ENCODE peak calls at places on chromosomes 1 and 21, in seven cellular contexts. One of them, this sample, is unnamed. For H3K9me3, the result is how much of the 10 kb centered on the place peaks cover.

GRCh38 chr1:3397311-3397710 is 57.2 kb upstream of the ARHGEF16 start:
- DNase-seq in upper lobe of left lung: no peak
- DNase-seq in Panc1: no peak
- DNase-seq in cardiac muscle cell: no peak
- DNase-seq in psoas muscle: no peak
- DNase-seq in keratinocyte: no peak
- DNase-seq in left ventricle myocardium inferior: no peak
- DNase-seq in this sample: no peak

GRCh38 chr1:23745515-23745914 is 2.2 kb downstream of the ELOA start:
- DNase-seq in left ventricle myocardium inferior: no peak
- DNase-seq in cardiac muscle cell: peak
- DNase-seq in psoas muscle: no peak
- DNase-seq in keratinocyte: peak
- DNase-seq in upper lobe of left lung: no peak
- DNase-seq in Panc1: no peak
- DNase-seq in this sample: peak

GRCh38 chr1:147580200-147580557 is 38.9 kb downstream of the BCL9 start:
- DNase-seq in Panc1: no peak
- DNase-seq in psoas muscle: no peak
- DNase-seq in upper lobe of left lung: no peak
- DNase-seq in keratinocyte: no peak
- DNase-seq in left ventricle myocardium inferior: no peak
- DNase-seq in cardiac muscle cell: peak
- DNase-seq in this sample: no peak

GRCh38 chr21:27693376-27693775 is 726.5 kb upstream of the ADAMTS5 start:
- DNase-seq in Panc1: no peak
- DNase-seq in cardiac muscle cell: peak
- DNase-seq in left ventricle myocardium inferior: no peak
- DNase-seq in keratinocyte: peak
- DNase-seq in upper lobe of left lung: no peak
- DNase-seq in psoas muscle: no peak
- DNase-seq in this sample: no peak

GRCh38 chr1:191419842-191420241 is 738.4 kb upstream of the RGS18 start:
- DNase-seq in psoas muscle: no peak
- DNase-seq in Panc1: no peak
- DNase-seq in left ventricle myocardium inferior: no peak
- DNase-seq in cardiac muscle cell: no peak
- DNase-seq in upper lobe of left lung: no peak
- DNase-seq in keratinocyte: no peak
- DNase-seq in this sample: no peak

GRCh38 chr1:26121854-26122773 is 10.5 kb downstream of the PDIK1L start:
- DNase-seq in psoas muscle: no peak
- DNase-seq in cardiac muscle cell: peak
- DNase-seq in upper lobe of left lung: no peak
- DNase-seq in Panc1: no peak
- DNase-seq in keratinocyte: no peak
- DNase-seq in left ventricle myocardium inferior: no peak
- DNase-seq in this sample: no peak

GRCh38 chr21:41043008-41043407 is 125.0 kb upstream of the BACE2 start:
- DNase-seq in keratinocyte: no peak
- DNase-seq in psoas muscle: no peak
- DNase-seq in upper lobe of left lung: no peak
- DNase-seq in left ventricle myocardium inferior: no peak
- DNase-seq in Panc1: no peak
- DNase-seq in cardiac muscle cell: no peak
- DNase-seq in this sample: no peak

GRCh38 chr21:14773777-14774345 is 227.7 kb upstream of the SAMSN1 start:
- DNase-seq in cardiac muscle cell: peak
- DNase-seq in psoas muscle: peak
- DNase-seq in Panc1: peak
- DNase-seq in left ventricle myocardium inferior: peak
- DNase-seq in upper lobe of left lung: peak
- DNase-seq in keratinocyte: no peak
- DNase-seq in this sample: peak

GRCh38 chr1:165543651-165544452 is at the start of gene LRRC52:
- DNase-seq in cardiac muscle cell: no peak
- DNase-seq in Panc1: no peak
- DNase-seq in upper lobe of left lung: peak
- DNase-seq in psoas muscle: peak
- DNase-seq in keratinocyte: no peak
- DNase-seq in left ventricle myocardium inferior: peak
- DNase-seq in this sample: peak

GRCh38 chr1:118119111-118119510 is 65.9 kb downstream of the SPAG17 start:
- DNase-seq in cardiac muscle cell: no peak
- DNase-seq in upper lobe of left lung: no peak
- DNase-seq in Panc1: no peak
- DNase-seq in keratinocyte: no peak
- DNase-seq in psoas muscle: no peak
- DNase-seq in left ventricle myocardium inferior: no peak
- DNase-seq in this sample: no peak

GRCh38 chr1:192579319-192579738 is 3.8 kb downstream of the RGS1 start:
- DNase-seq in cardiac muscle cell: peak
- DNase-seq in left ventricle myocardium inferior: no peak
- DNase-seq in psoas muscle: no peak
- DNase-seq in upper lobe of left lung: no peak
- DNase-seq in Panc1: no peak
- DNase-seq in keratinocyte: no peak
- DNase-seq in this sample: no peak

GRCh38 chr1:212366901-212367300 is 47.8 kb downstream of the PACC1 start:
- DNase-seq in upper lobe of left lung: no peak
- DNase-seq in Panc1: no peak
- DNase-seq in keratinocyte: no peak
- DNase-seq in left ventricle myocardium inferior: no peak
- DNase-seq in cardiac muscle cell: peak
- DNase-seq in psoas muscle: no peak
- DNase-seq in this sample: no peak

GRCh38 chr1:25617626-25618432 is 1.2 kb downstream of the MAN1C1 start:
- DNase-seq in left ventricle myocardium inferior: peak
- DNase-seq in keratinocyte: no peak
- DNase-seq in Panc1: no peak
- DNase-seq in upper lobe of left lung: no peak
- DNase-seq in psoas muscle: peak
- DNase-seq in cardiac muscle cell: no peak
- DNase-seq in this sample: peak

GRCh38 chr1:37493336-37494098 is 19.1 kb downstream of the ZC3H12A start:
- DNase-seq in keratinocyte: no peak
- DNase-seq in psoas muscle: no peak
- DNase-seq in cardiac muscle cell: no peak
- DNase-seq in Panc1: no peak
- DNase-seq in left ventricle myocardium inferior: no peak
- DNase-seq in upper lobe of left lung: no peak
- DNase-seq in this sample: no peak

GRCh38 chr1:89361681-89362080 is 2.2 kb upstream of the GBP6 start:
- DNase-seq in upper lobe of left lung: no peak
- DNase-seq in cardiac muscle cell: no peak
- DNase-seq in psoas muscle: no peak
- DNase-seq in left ventricle myocardium inferior: no peak
- DNase-seq in keratinocyte: no peak
- DNase-seq in Panc1: no peak
- DNase-seq in this sample: no peak

GRCh38 chr1:165707984-165708706 is 9.8 kb upstream of the ALDH9A1 start:
- DNase-seq in psoas muscle: no peak
- DNase-seq in cardiac muscle cell: no peak
- DNase-seq in Panc1: no peak
- DNase-seq in left ventricle myocardium inferior: no peak
- DNase-seq in upper lobe of left lung: no peak
- DNase-seq in keratinocyte: no peak
- DNase-seq in this sample: no peak

GRCh38 chr1:117674521-117675400 is 68.9 kb downstream of the TENT5C start:
- DNase-seq in Panc1: peak
- DNase-seq in left ventricle myocardium inferior: no peak
- DNase-seq in keratinocyte: no peak
- DNase-seq in upper lobe of left lung: no peak
- DNase-seq in psoas muscle: no peak
- DNase-seq in cardiac muscle cell: peak
- DNase-seq in this sample: peak

GRCh38 chr1:114023377-114023776 is 44.1 kb downstream of the OLFML3 start:
- DNase-seq in cardiac muscle cell: no peak
- DNase-seq in psoas muscle: no peak
- DNase-seq in keratinocyte: no peak
- DNase-seq in Panc1: no peak
- DNase-seq in left ventricle myocardium inferior: no peak
- DNase-seq in upper lobe of left lung: no peak
- DNase-seq in this sample: no peak

GRCh38 chr21:44923481-44924084 is 2.9 kb upstream of the ITGB2 start:
- DNase-seq in cardiac muscle cell: no peak
- DNase-seq in left ventricle myocardium inferior: no peak
- DNase-seq in Panc1: no peak
- DNase-seq in keratinocyte: no peak
- DNase-seq in upper lobe of left lung: no peak
- DNase-seq in psoas muscle: no peak
- DNase-seq in this sample: no peak

GRCh38 chr21:44377922-44378645 is 24.7 kb downstream of the TRPM2 start:
- DNase-seq in psoas muscle: no peak
- DNase-seq in keratinocyte: no peak
- DNase-seq in Panc1: no peak
- DNase-seq in left ventricle myocardium inferior: no peak
- DNase-seq in cardiac muscle cell: no peak
- DNase-seq in upper lobe of left lung: no peak
- DNase-seq in this sample: no peak

GRCh38 chr1:244515680-244516079 is 54.6 kb downstream of the CATSPERE start:
- DNase-seq in left ventricle myocardium inferior: no peak
- DNase-seq in upper lobe of left lung: no peak
- DNase-seq in cardiac muscle cell: no peak
- DNase-seq in keratinocyte: no peak
- DNase-seq in Panc1: no peak
- DNase-seq in psoas muscle: no peak
- DNase-seq in this sample: no peak

DNA sequence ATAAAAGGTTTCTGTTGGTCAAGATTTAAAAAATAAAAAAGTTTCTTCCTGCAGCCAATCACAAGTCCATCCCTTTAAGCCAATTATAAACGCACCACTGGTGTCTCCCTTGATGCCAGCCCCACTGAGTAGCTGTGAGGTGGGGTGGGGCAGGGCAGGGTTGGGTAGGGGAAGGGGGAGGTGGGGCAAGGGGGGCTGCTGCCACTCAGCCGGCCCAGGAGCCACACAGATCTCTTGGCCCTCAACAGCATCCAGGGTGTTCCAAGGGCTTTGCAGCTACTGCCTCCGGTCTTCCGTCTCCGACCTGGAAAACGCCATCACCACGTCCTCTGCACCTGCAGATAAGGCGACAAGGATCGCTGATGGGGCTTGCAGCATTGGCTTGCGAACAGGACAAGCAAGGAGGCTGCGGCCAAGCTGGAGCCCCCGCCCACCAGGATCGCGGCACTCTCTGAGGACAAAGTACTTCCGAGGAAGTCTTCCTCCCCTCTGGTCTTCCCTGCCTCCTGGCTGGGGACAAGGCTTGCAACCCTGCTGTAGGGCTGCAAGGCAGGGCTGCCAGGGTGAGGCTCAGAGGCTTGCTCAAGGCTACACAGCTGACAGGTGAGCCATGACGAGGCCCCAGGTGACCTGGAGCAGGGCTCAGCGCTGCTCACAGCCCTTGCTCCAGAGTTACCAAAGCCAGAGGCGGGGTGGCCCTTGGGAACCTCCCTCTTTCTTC is 26.8 kb upstream of the CLSTN1 start:
- DNase-seq in cardiac muscle cell: no peak
- DNase-seq in upper lobe of left lung: no peak
- DNase-seq in keratinocyte: no peak
- DNase-seq in psoas muscle: no peak
- DNase-seq in Panc1: no peak
- DNase-seq in left ventricle myocardium inferior: no peak
- DNase-seq in this sample: no peak
- TF ChIP-seq CTCF in cardiac muscle cell: no peak
- TF ChIP-seq CTCF in upper lobe of left lung: no peak
- TF ChIP-seq CTCF in keratinocyte: no peak
- TF ChIP-seq CTCF in psoas muscle: no peak
- TF ChIP-seq CTCF in Panc1: no peak
- TF ChIP-seq CTCF in left ventricle myocardium inferior: no peak
- TF ChIP-seq CTCF in this sample: no peak

DNA sequence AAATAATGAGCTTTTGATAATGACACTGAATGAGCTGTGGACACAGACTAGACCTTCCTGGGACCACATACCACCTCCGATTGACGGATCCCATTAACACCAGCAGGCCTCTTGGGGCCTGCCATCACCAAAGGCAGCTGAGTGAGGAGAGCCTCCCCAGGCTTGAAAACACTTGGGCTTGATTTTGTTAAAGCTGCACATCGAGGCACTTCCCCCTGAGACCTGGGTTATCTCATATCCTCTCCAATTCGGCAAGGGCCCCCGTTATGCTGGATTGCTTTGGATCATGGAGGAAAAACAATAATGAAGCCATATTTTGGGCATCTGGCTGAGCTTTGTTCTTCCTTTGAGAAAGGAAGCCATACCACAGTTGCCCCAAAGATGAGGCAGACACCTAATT is 143.0 kb downstream of the AJAP1 start:
- DNase-seq in upper lobe of left lung: no peak
- DNase-seq in Panc1: no peak
- DNase-seq in left ventricle myocardium inferior: no peak
- DNase-seq in psoas muscle: no peak
- DNase-seq in cardiac muscle cell: no peak
- DNase-seq in keratinocyte: no peak
- DNase-seq in this sample: no peak
- H3K9me3 ChIP-seq in upper lobe of left lung: under half
- H3K9me3 ChIP-seq in Panc1: under half
- H3K9me3 ChIP-seq in left ventricle myocardium inferior: under half
- H3K9me3 ChIP-seq in psoas muscle: under half
- H3K9me3 ChIP-seq in cardiac muscle cell: under half
- H3K9me3 ChIP-seq in keratinocyte: under half
- H3K9me3 ChIP-seq in this sample: under half

DNA sequence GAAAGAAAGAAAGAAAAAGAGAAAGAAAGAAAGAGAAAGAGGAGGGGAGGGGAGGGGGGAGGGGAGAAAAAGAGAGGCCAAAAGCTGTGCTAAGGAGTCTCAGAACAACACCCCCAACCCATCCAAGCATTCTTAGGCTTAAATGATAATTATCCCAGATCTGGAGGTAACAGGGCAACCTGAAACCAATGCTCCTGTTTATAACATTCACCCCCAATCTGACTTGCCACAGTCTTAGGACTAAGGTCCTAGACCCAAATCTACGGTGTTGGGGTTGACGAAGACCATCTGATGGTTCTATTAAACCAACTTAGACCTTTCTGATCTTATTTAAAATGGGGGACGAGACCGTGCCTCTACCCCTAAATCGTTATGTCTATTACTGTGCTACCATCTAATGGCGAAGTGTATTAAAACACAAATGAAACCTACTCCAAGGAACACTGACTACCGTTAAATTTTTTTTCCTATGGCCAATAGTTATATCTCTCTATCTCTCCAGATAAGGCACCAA is 119.3 kb upstream of the CDC42BPA start:
- DNase-seq in upper lobe of left lung: no peak
- DNase-seq in psoas muscle: no peak
- DNase-seq in keratinocyte: no peak
- DNase-seq in left ventricle myocardium inferior: no peak
- DNase-seq in cardiac muscle cell: peak
- DNase-seq in Panc1: peak
- DNase-seq in this sample: peak
- TF ChIP-seq CTCF in upper lobe of left lung: no peak
- TF ChIP-seq CTCF in psoas muscle: peak
- TF ChIP-seq CTCF in keratinocyte: no peak
- TF ChIP-seq CTCF in left ventricle myocardium inferior: peak
- TF ChIP-seq CTCF in cardiac muscle cell: peak
- TF ChIP-seq CTCF in Panc1: peak
- TF ChIP-seq CTCF in this sample: peak

DNA sequence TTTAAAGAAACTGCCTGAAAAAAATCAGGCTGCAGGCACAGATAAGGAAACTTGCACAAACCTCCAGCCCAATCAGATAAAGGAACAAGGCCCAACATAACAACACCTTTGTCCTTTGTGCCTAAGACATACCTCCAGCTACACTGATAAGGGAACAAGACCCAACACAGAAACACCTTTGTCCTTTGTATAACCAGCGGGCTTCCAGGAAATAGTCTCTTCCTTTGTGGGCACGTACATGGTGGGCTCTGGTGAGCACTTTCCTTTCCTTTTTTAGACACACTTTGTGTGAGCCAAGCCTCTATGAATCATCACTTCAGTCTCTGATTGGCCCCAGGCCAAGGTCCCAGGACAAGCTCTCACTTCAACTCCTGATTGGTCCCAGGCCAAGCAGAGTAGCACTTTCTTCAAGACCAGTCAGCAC is 23.6 kb downstream of the ZNF670 start:
- DNase-seq in upper lobe of left lung: no peak
- DNase-seq in cardiac muscle cell: peak
- DNase-seq in keratinocyte: no peak
- DNase-seq in left ventricle myocardium inferior: no peak
- DNase-seq in Panc1: no peak
- DNase-seq in psoas muscle: no peak
- DNase-seq in this sample: no peak
- H3K9me3 ChIP-seq in upper lobe of left lung: under half
- H3K9me3 ChIP-seq in cardiac muscle cell: under half
- H3K9me3 ChIP-seq in keratinocyte: under half
- H3K9me3 ChIP-seq in left ventricle myocardium inferior: half or more
- H3K9me3 ChIP-seq in Panc1: half or more
- H3K9me3 ChIP-seq in psoas muscle: under half
- H3K9me3 ChIP-seq in this sample: under half